ENCODE peak calls at places on chromosomes 3 and 15, in five cellular contexts. One of them, this sample, is unnamed.
A peak's percentile ranks its signal among the peaks of the same experiment; 100 is the strongest.

GRCh38 chr15:68383161-68384074 is 48.5 kb downstream of the ITGA11 start:
- DNase-seq in CD4-positive, CD25-positive, alpha-beta regulatory T cell: peak; percentile 46
- DNase-seq in T-helper 2 cell: peak; percentile 6
- DNase-seq in AG09319: no peak
- DNase-seq in fibroblast of lung: peak; percentile 27
- DNase-seq in this sample: peak; percentile 46

GRCh38 chr3:128050597-128050996 is 1.6 kb upstream of the SEC61A1 start:
- DNase-seq in T-helper 2 cell: no peak
- DNase-seq in AG09319: no peak
- DNase-seq in CD4-positive, CD25-positive, alpha-beta regulatory T cell: no peak
- DNase-seq in fibroblast of lung: no peak
- DNase-seq in this sample: no peak

GRCh38 chr3:37599186-37599585 is 262.5 kb upstream of the CTDSPL start:
- DNase-seq in fibroblast of lung: no peak
- DNase-seq in AG09319: no peak
- DNase-seq in T-helper 2 cell: no peak
- DNase-seq in CD4-positive, CD25-positive, alpha-beta regulatory T cell: no peak
- DNase-seq in this sample: no peak

GRCh38 chr15:58453931-58454793 is 22.4 kb downstream of the LIPC start:
- DNase-seq in fibroblast of lung: no peak
- DNase-seq in AG09319: no peak
- DNase-seq in T-helper 2 cell: no peak
- DNase-seq in CD4-positive, CD25-positive, alpha-beta regulatory T cell: no peak
- DNase-seq in this sample: no peak

GRCh38 chr3:143063018-143063417 is 56.6 kb upstream of the CHST2 start:
- DNase-seq in CD4-positive, CD25-positive, alpha-beta regulatory T cell: no peak
- DNase-seq in T-helper 2 cell: no peak
- DNase-seq in AG09319: no peak
- DNase-seq in fibroblast of lung: no peak
- DNase-seq in this sample: no peak

GRCh38 chr15:80234883-80235282 is 17.1 kb downstream of the CTXND1 start:
- DNase-seq in fibroblast of lung: peak; percentile 10
- DNase-seq in CD4-positive, CD25-positive, alpha-beta regulatory T cell: peak; percentile 17
- DNase-seq in AG09319: no peak
- DNase-seq in T-helper 2 cell: no peak
- DNase-seq in this sample: peak; percentile 1

GRCh38 chr15:85689729-85690128 is 105.0 kb downstream of the KLHL25 start:
- DNase-seq in AG09319: no peak
- DNase-seq in fibroblast of lung: peak; percentile 71
- DNase-seq in CD4-positive, CD25-positive, alpha-beta regulatory T cell: peak; percentile 68
- DNase-seq in T-helper 2 cell: peak; percentile 63
- DNase-seq in this sample: peak; percentile 71

GRCh38 chr3:174035317-174035886 is 637.9 kb downstream of the NLGN1 start:
- DNase-seq in CD4-positive, CD25-positive, alpha-beta regulatory T cell: no peak
- DNase-seq in T-helper 2 cell: no peak
- DNase-seq in AG09319: no peak
- DNase-seq in fibroblast of lung: peak; percentile 17
- DNase-seq in this sample: no peak

GRCh38 chr3:1091276-1091675 is 1.5 kb upstream of the CNTN6 start:
- DNase-seq in AG09319: no peak
- DNase-seq in fibroblast of lung: peak; percentile 49
- DNase-seq in CD4-positive, CD25-positive, alpha-beta regulatory T cell: no peak
- DNase-seq in T-helper 2 cell: no peak
- DNase-seq in this sample: no peak

GRCh38 chr3:63654931-63655330 is 2.5 kb downstream of the SNTN start:
- DNase-seq in AG09319: no peak
- DNase-seq in T-helper 2 cell: no peak
- DNase-seq in fibroblast of lung: peak; percentile 72
- DNase-seq in CD4-positive, CD25-positive, alpha-beta regulatory T cell: no peak
- DNase-seq in this sample: no peak

GRCh38 chr3:188362405-188362831 is 208.5 kb downstream of the LPP start:
- DNase-seq in T-helper 2 cell: peak; percentile 39
- DNase-seq in AG09319: peak; percentile 37
- DNase-seq in CD4-positive, CD25-positive, alpha-beta regulatory T cell: no peak
- DNase-seq in fibroblast of lung: peak; percentile 95
- DNase-seq in this sample: no peak

GRCh38 chr3:42166662-42167300 is 75.6 kb downstream of the TRAK1 start:
- DNase-seq in CD4-positive, CD25-positive, alpha-beta regulatory T cell: no peak
- DNase-seq in AG09319: no peak
- DNase-seq in fibroblast of lung: no peak
- DNase-seq in T-helper 2 cell: no peak
- DNase-seq in this sample: no peak

GRCh38 chr15:78907577-78907976 is 34.9 kb downstream of the MORF4L1 start:
- DNase-seq in AG09319: no peak
- DNase-seq in fibroblast of lung: no peak
- DNase-seq in T-helper 2 cell: no peak
- DNase-seq in CD4-positive, CD25-positive, alpha-beta regulatory T cell: no peak
- DNase-seq in this sample: no peak

GRCh38 chr3:62833538-62833937 is 41.7 kb downstream of the CADPS start:
- DNase-seq in AG09319: no peak
- DNase-seq in T-helper 2 cell: no peak
- DNase-seq in CD4-positive, CD25-positive, alpha-beta regulatory T cell: no peak
- DNase-seq in fibroblast of lung: peak; percentile 19
- DNase-seq in this sample: no peak

GRCh38 chr15:70101459-70102113 is 3.9 kb upstream of the TLE3 start:
- DNase-seq in fibroblast of lung: peak; percentile 94
- DNase-seq in AG09319: peak; percentile 57
- DNase-seq in CD4-positive, CD25-positive, alpha-beta regulatory T cell: no peak
- DNase-seq in T-helper 2 cell: no peak
- DNase-seq in this sample: no peak

GRCh38 chr3:141056716-141057115 is 5.6 kb downstream of the SPSB4 start:
- DNase-seq in CD4-positive, CD25-positive, alpha-beta regulatory T cell: no peak
- DNase-seq in AG09319: no peak
- DNase-seq in fibroblast of lung: no peak
- DNase-seq in T-helper 2 cell: no peak
- DNase-seq in this sample: no peak

GRCh38 chr3:10375296-10376053 is 54.6 kb upstream of the SEC13 start:
- DNase-seq in T-helper 2 cell: no peak
- DNase-seq in fibroblast of lung: no peak
- DNase-seq in AG09319: no peak
- DNase-seq in CD4-positive, CD25-positive, alpha-beta regulatory T cell: no peak
- DNase-seq in this sample: no peak

GRCh38 chr15:60761505-60761845 is 282.5 kb upstream of the ICE2 start:
- DNase-seq in fibroblast of lung: no peak
- DNase-seq in AG09319: no peak
- DNase-seq in T-helper 2 cell: no peak
- DNase-seq in CD4-positive, CD25-positive, alpha-beta regulatory T cell: no peak
- DNase-seq in this sample: no peak

GRCh38 chr3:24595801-24596200 is 101.2 kb upstream of the THRB start:
- DNase-seq in fibroblast of lung: peak; percentile 52
- DNase-seq in AG09319: no peak
- DNase-seq in T-helper 2 cell: no peak
- DNase-seq in CD4-positive, CD25-positive, alpha-beta regulatory T cell: no peak
- DNase-seq in this sample: no peak

GRCh38 chr3:4718179-4718736 is 225.1 kb downstream of the ITPR1 start:
- DNase-seq in CD4-positive, CD25-positive, alpha-beta regulatory T cell: no peak
- DNase-seq in fibroblast of lung: no peak
- DNase-seq in AG09319: no peak
- DNase-seq in T-helper 2 cell: no peak
- DNase-seq in this sample: no peak

GRCh38 chr3:12870942-12871341 is 29.6 kb upstream of the RPL32 start:
- DNase-seq in CD4-positive, CD25-positive, alpha-beta regulatory T cell: no peak
- DNase-seq in fibroblast of lung: no peak
- DNase-seq in T-helper 2 cell: peak; percentile 31
- DNase-seq in AG09319: no peak
- DNase-seq in this sample: no peak